ENCODE peak calls at places on chromosomes 5 and 9, in five cellular contexts. L is prostate gland; S is lung; K is heart left ventricle; U is CD8-positive, alpha-beta memory T cell. J is an unnamed sample. For H3K36me3, the result is how much of the 10 kb centered on the place peaks cover.

GRCh38 chr5:95667678-95668077 is 15.1 kb downstream of the SPATA9 start:
- DNase-seq in L (no peak), S (no peak), K (no peak), U (no peak), J (no peak)

GRCh38 chr5:91937121-91937520 is 554.0 kb upstream of the ARRDC3 start:
- DNase-seq in L (no peak), S (no peak), K (no peak), U (no peak), J (no peak)

GRCh38 chr5:133354323-133355161 is 257.8 kb downstream of the FSTL4 start:
- DNase-seq in L (no peak), S (no peak), K (no peak), U (no peak), J (no peak)

GRCh38 chr5:161846731-161847130 is 1.2 kb upstream of the GABRA1 start:
- DNase-seq in L (no peak), S (no peak), K (no peak), U (no peak), J (peak)

GRCh38 chr5:83149671-83150070 is 72.3 kb downstream of the XRCC4 start:
- DNase-seq in L (no peak), S (no peak), K (no peak), U (no peak), J (no peak)

GRCh38 chr9:113352411-113352810 is 3.1 kb downstream of the BSPRY start:
- DNase-seq in L (no peak), S (no peak), K (no peak), U (no peak), J (no peak)

GRCh38 chr5:133121611-133122150 is 69.9 kb downstream of the HSPA4 start:
- DNase-seq in L (no peak), S (no peak), K (no peak), U (no peak), J (no peak)

GRCh38 chr5:160271396-160271795 is 41.0 kb downstream of the CCNJL start:
- DNase-seq in L (peak), S (peak), K (no peak), U (no peak), J (peak)

GRCh38 chr5:14343376-14343775 is 200.2 kb downstream of the TRIO start:
- DNase-seq in L (no peak), S (no peak), K (no peak), U (no peak), J (no peak)

GRCh38 chr5:44665101-44665701 is 143.5 kb upstream of the MRPS30 start:
- DNase-seq in L (no peak), S (no peak), K (no peak), U (no peak), J (no peak)

GRCh38 chr5:107135391-107135790 is 535.3 kb downstream of the EFNA5 start:
- DNase-seq in L (no peak), S (no peak), K (no peak), U (no peak), J (no peak)

GRCh38 chr9:14418262-14419200 is 104.6 kb upstream of the NFIB start:
- DNase-seq in L (no peak), S (no peak), K (no peak), U (no peak), J (peak)

GRCh38 chr5:72693001-72693442 is 123.4 kb upstream of the TNPO1 start:
- DNase-seq in L (no peak), S (no peak), K (no peak), U (no peak), J (no peak)

GRCh38 chr9:22030101-22030598 is 21.0 kb upstream of the CDKN2B start:
- DNase-seq in L (no peak), S (no peak), K (no peak), U (no peak), J (no peak)

GRCh38 chr5:56409331-56410190 is 176.4 kb upstream of the ANKRD55 start:
- DNase-seq in L (no peak), S (no peak), K (no peak), U (no peak), J (no peak)

GRCh38 chr5:37112383-37112991 is 136.7 kb downstream of the CPLANE1 start:
- DNase-seq in L (no peak), S (no peak), K (no peak), U (no peak), J (no peak)

GRCh38 chr9:37951671-37952579 is 48.0 kb upstream of the SLC25A51 start:
- DNase-seq in L (no peak), S (no peak), K (no peak), U (no peak), J (no peak)

GRCh38 chr9:33750307-33750838 is 45.0 kb upstream of the PRSS3 start:
- DNase-seq in L (no peak), S (no peak), K (no peak), U (no peak), J (peak)

GRCh38 chr5:158398360-158399201 is 539.6 kb upstream of the CLINT1 start:
- DNase-seq in L (no peak), S (no peak), K (no peak), U (no peak), J (no peak)

GRCh38 chr5:158722940-158723339 is 376.8 kb downstream of the EBF1 start:
- DNase-seq in L (no peak), S (no peak), K (no peak), U (no peak), J (peak)

GRCh38 chr9:9392755-9393154 is 1220.0 kb downstream of the PTPRD start:
- DNase-seq in L (no peak), S (no peak), K (no peak), U (no peak), J (no peak)

GRCh38 chr9:121304707-121305106 is 36.7 kb downstream of the GSN start:
- DNase-seq in L (no peak), S (no peak), K (no peak), U (no peak), J (no peak)

GRCh38 chr9:121305269-121305994 is 37.5 kb downstream of the GSN start:
- DNase-seq in L (no peak), S (no peak), K (peak), U (no peak), J (no peak)

GRCh38 chr9:121302786-121303185 is 34.8 kb downstream of the GSN start:
- DNase-seq in L (no peak), S (no peak), K (no peak), U (no peak), J (no peak)

GRCh38 chr9:121302341-121302740 is 34.4 kb downstream of the GSN start:
- DNase-seq in L (no peak), S (no peak), K (no peak), U (no peak), J (no peak)

DNA sequence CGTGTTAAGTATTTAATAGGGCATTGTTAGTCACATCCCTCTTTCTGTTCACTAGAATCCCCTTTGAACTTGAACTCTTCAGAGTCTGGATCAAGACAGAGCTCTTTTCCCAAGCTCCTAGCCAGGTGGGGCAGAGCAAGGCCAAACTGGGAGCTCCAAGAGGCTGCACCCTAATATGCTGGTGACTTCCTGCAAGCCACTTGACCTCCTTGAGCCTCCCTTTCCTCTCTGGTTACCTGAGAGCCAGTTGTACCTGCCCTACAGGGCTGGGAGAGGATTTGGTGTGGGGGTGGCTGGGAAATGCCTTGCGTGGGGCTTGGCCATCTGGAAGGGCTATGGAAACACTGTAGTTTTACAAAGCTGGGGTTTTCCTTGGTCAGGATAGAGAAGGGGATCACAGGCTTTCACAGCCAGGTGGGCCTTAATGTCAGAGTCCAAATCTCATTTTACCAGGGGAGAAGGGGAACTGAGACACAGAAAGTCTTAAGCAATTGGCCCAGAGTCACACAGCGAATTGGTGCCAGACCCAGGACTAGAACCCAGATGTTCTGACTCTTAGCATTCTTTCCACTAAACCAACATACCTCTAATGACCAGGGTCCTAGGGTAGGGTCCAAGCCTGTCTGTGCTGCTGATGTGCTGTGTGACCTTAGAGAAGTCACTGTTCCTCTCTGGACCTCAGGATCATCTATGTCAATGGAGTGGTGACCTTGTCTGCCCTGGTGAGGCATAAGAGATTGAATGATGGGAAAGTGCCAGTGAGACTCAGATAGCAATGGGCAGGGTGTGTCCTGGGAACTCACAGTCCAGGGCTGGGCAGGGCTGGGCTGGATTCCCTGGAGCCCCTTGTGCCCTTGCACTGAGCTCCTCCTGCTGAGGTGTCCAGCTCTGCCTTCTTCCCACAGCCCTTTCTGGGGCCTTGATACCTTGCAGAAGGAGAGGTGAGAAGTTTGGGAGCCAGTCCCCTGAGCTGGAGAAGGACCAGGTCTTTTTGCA is 35.8 kb downstream of the GSN start:
- DNase-seq in L (no peak), S (no peak), K (no peak), U (no peak), J (no peak)
- H3K36me3 ChIP-seq in L (under half), S (under half), K (half or more), U (under half), J (under half)

DNA sequence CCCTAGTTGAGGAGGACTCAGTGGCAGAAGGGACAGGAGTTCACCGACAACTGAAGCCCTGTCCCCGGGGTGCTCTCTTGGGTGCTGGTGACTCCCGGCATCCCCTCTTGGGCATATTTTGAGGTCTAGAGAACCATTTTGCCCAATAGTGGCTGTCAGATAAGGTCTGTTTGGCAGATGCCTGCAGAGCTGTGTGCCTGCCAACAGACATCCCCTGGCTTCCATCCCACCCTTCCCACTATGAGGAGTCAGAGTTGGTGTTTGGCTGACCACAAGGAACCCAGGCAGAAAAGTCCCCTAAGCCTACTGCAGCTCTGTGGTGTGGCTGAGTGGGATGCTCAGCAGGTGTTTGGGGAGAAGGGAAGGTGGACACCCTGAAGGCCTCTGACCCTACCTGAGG is 207.0 kb downstream of the AUH start:
- DNase-seq in L (no peak), S (no peak), K (no peak), U (no peak), J (no peak)
- H3K27ac ChIP-seq in L (no peak), S (no peak), K (no peak), U (no peak), J (no peak)

GRCh38 chr5:177526791-177527190 is 10.0 kb upstream of the DDX41 start:
- DNase-seq in L (no peak), S (no peak), K (no peak), U (no peak), J (no peak)
- H3K36me3 ChIP-seq in L (under half), S (half or more), K (half or more), U (under half), J (under half)

GRCh38 chr5:149223081-149223848 is 48.4 kb upstream of the AFAP1L1 start:
- DNase-seq in L (no peak), S (no peak), K (no peak), U (no peak), J (no peak)

GRCh38 chr5:149221731-149222342 is 49.8 kb upstream of the AFAP1L1 start:
- DNase-seq in L (no peak), S (no peak), K (no peak), U (no peak), J (no peak)

GRCh38 chr5:149219584-149219983 is 52.1 kb upstream of the AFAP1L1 start:
- DNase-seq in L (no peak), S (no peak), K (no peak), U (no peak), J (no peak)

GRCh38 chr5:149221326-149221725 is 50.3 kb upstream of the AFAP1L1 start:
- DNase-seq in L (no peak), S (no peak), K (no peak), U (no peak), J (no peak)

GRCh38 chr5:149220750-149221149 is 50.9 kb upstream of the AFAP1L1 start:
- DNase-seq in L (peak), S (no peak), K (no peak), U (no peak), J (no peak)
- H3K27ac ChIP-seq in L (peak), S (peak), K (peak), U (no peak), J (no peak)

DNA sequence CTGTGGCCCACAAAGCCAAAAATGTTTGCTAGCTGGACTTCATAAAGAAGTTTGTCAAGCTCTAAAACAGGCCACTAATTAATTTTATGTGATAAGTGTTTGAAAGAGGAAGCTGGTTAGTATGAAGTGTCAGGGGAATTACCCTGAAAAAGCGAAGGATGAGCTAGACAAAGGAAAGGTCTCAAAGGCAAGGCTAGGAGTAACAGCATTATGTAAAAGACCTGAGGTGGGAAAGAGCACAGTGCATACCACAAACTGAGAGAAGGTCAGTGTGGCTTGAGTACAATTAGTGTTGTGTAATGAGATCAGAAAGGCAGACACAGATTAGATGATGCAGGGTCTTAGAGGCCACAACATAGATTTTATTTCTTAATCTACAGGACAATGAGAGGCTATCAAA is 29.6 kb downstream of the RC3H2 start:
- DNase-seq in L (no peak), S (no peak), K (no peak), U (no peak), J (no peak)
- H3K36me3 ChIP-seq in L (under half), S (under half), K (half or more), U (under half), J (half or more)

J was measured in GM23338.